ENCODE peak calls at places on chromosomes 6 and 20, in six cellular contexts. C, K, B, G, O and T are unnamed samples.

GRCh38 chr20:44495802-44496481 is 20.3 kb downstream of the TTPAL start:
- DNase-seq in C (no peak), K (no peak), B (peak), G (no peak), O (no peak), T (peak)

GRCh38 chr6:52576392-52577021 is 353 bp downstream of the TRAM2 start:
- DNase-seq in C (no peak), K (peak), B (peak), G (peak), O (peak), T (peak)

GRCh38 chr6:166556336-166556735 is 30.1 kb downstream of the RAMACL start:
- DNase-seq in C (no peak), K (no peak), B (peak), G (no peak), O (no peak), T (no peak)

GRCh38 chr6:49453221-49453620 is 9.8 kb downstream of the MMUT start:
- DNase-seq in C (no peak), K (no peak), B (no peak), G (no peak), O (no peak), T (peak)

GRCh38 chr6:28980797-28981390 is 24.2 kb downstream of the ZNF311 start:
- DNase-seq in C (no peak), K (no peak), B (peak), G (peak), O (peak), T (peak)

GRCh38 chr6:31660224-31660997 is at the start of gene C6orf47:
- DNase-seq in C (peak), K (peak), B (peak), G (peak), O (peak), T (peak)

GRCh38 chr6:132218063-132218696 is 183.1 kb downstream of the MOXD1 start:
- DNase-seq in C (no peak), K (no peak), B (peak), G (no peak), O (no peak), T (peak)

GRCh38 chr6:90611996-90612690 is 25.3 kb upstream of the MAP3K7 start:
- DNase-seq in C (no peak), K (no peak), B (no peak), G (no peak), O (peak), T (no peak)

GRCh38 chr6:163806761-163807499 is 392.4 kb downstream of the QKI start:
- DNase-seq in C (no peak), K (no peak), B (peak), G (no peak), O (peak), T (no peak)

GRCh38 chr20:36462440-36463211 is 78.7 kb upstream of the MYL9 start:
- DNase-seq in C (peak), K (peak), B (peak), G (peak), O (no peak), T (peak)

GRCh38 chr20:32480361-32481199 is 104.6 kb downstream of the NOL4L start:
- DNase-seq in C (no peak), K (no peak), B (peak), G (no peak), O (peak), T (no peak)

GRCh38 chr6:109269953-109270517 is 112.2 kb downstream of the CD164 start:
- DNase-seq in C (no peak), K (no peak), B (no peak), G (no peak), O (no peak), T (no peak)

GRCh38 chr6:86707545-86708120 is 229.7 kb upstream of the HTR1E start:
- DNase-seq in C (no peak), K (no peak), B (no peak), G (no peak), O (no peak), T (no peak)

GRCh38 chr6:157669747-157670216 is 153.3 kb upstream of the SNX9 start:
- DNase-seq in C (peak), K (peak), B (peak), G (peak), O (peak), T (peak)
- H3K27ac ChIP-seq in C (peak), K (peak), B (peak), G (peak), O (no peak), T (peak)

GRCh38 chr6:129446272-129446851 is 263.6 kb downstream of the ARHGAP18 start:
- DNase-seq in C (no peak), K (no peak), B (no peak), G (no peak), O (no peak), T (no peak)

GRCh38 chr6:129444683-129445082 is 265.3 kb downstream of the ARHGAP18 start:
- DNase-seq in C (no peak), K (no peak), B (no peak), G (no peak), O (no peak), T (no peak)

DNA sequence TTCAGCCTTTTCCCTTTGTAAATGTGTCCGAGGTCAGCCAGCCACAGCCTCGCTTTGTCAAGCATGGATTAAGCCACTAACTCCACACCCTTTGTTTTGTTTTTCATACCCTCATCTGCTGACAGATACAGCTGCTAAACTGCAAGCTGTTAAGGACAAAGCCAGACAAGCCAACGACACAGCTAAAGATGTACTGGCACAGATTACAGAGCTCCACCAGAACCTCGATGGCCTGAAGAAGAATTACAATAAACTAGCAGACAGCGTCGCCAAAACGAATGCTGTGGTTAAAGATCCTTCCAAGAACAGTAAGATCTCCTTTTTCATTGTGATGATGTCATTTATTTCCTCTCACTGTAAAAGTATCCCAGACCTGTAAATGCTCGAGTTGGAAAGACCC is 269.3 kb downstream of the ARHGAP18 start:
- DNase-seq in C (no peak), K (no peak), B (peak), G (no peak), O (peak), T (no peak)
- TF ChIP-seq CTCF in C (no peak), K (no peak), B (peak), G (no peak), O (no peak), T (no peak)

GRCh38 chr20:43188861-43189613 is 669 bp downstream of the PTPRT start:
- DNase-seq in C (no peak), K (no peak), B (no peak), G (no peak), O (peak), T (no peak)

GRCh38 chr20:43188234-43188653 is 1.5 kb downstream of the PTPRT start:
- DNase-seq in C (no peak), K (no peak), B (no peak), G (no peak), O (no peak), T (no peak)

GRCh38 chr20:43187476-43188233 is 2.1 kb downstream of the PTPRT start:
- DNase-seq in C (peak), K (peak), B (peak), G (peak), O (peak), T (peak)

GRCh38 chr20:43185901-43186300 is 3.8 kb downstream of the PTPRT start:
- DNase-seq in C (no peak), K (no peak), B (no peak), G (no peak), O (no peak), T (no peak)

DNA sequence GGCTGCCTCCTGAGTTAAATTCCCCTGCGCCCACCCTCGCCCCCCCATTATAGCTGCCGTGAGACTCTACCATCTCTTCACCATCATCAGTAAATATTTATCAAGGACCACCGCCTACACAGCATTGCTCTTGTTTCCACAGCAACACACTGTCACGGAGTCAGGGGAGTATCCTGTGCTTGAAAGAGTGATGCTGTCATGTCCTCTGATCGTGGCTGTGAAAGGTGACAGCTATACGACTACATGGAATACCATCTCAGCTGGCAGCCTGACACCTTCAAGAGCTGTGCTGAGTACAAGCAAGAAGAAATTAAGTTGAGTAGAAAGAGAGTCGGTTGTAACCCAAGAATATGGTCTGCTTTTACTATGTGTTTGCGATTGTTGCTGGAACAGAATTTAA is 3.4 kb downstream of the PTPRT start:
- DNase-seq in C (no peak), K (no peak), B (no peak), G (no peak), O (no peak), T (no peak)
- H3K27ac ChIP-seq in C (no peak), K (no peak), B (no peak), G (no peak), O (no peak), T (no peak)

GRCh38 chr20:19688031-19688806 is 69.8 kb upstream of the RIN2 start:
- DNase-seq in C (peak), K (peak), B (peak), G (peak), O (peak), T (peak)
- TF ChIP-seq CTCF in C (no peak), K (peak), B (peak), G (peak), O (peak), T (peak)

GRCh38 chr6:112252571-112253504 is 1.5 kb downstream of the LAMA4 start:
- DNase-seq in C (no peak), K (no peak), B (peak), G (no peak), O (no peak), T (no peak)
- H3K27ac ChIP-seq in C (peak), K (peak), B (peak), G (peak), O (no peak), T (peak)

GRCh38 chr20:58647162-58647813 is 3.8 kb upstream of the STX16 start:
- DNase-seq in C (no peak), K (no peak), B (no peak), G (no peak), O (no peak), T (no peak)
- TF ChIP-seq CTCF in C (no peak), K (no peak), B (no peak), G (no peak), O (peak), T (no peak)

GRCh38 chr20:8646026-8646425 is 422.9 kb upstream of the PLCB4 start:
- DNase-seq in C (no peak), K (no peak), B (peak), G (no peak), O (no peak), T (peak)
- H3K27ac ChIP-seq in C (no peak), K (no peak), B (peak), G (no peak), O (no peak), T (no peak)

GRCh38 chr6:46486186-46486585 is 5.1 kb downstream of the RCAN2 start:
- DNase-seq in C (no peak), K (no peak), B (no peak), G (no peak), O (no peak), T (no peak)

GRCh38 chr6:46490425-46491200 is 636 bp downstream of the RCAN2 start:
- DNase-seq in C (no peak), K (peak), B (no peak), G (peak), O (peak), T (no peak)

GRCh38 chr6:46491201-46491788 is at the start of gene RCAN2:
- DNase-seq in C (peak), K (peak), B (peak), G (peak), O (peak), T (peak)

GRCh38 chr6:46491789-46492547 is 719 bp upstream of the RCAN2 start:
- DNase-seq in C (peak), K (peak), B (peak), G (peak), O (peak), T (peak)
- TF ChIP-seq CTCF in C (no peak), K (peak), B (peak), G (peak), O (peak), T (peak)

DNA sequence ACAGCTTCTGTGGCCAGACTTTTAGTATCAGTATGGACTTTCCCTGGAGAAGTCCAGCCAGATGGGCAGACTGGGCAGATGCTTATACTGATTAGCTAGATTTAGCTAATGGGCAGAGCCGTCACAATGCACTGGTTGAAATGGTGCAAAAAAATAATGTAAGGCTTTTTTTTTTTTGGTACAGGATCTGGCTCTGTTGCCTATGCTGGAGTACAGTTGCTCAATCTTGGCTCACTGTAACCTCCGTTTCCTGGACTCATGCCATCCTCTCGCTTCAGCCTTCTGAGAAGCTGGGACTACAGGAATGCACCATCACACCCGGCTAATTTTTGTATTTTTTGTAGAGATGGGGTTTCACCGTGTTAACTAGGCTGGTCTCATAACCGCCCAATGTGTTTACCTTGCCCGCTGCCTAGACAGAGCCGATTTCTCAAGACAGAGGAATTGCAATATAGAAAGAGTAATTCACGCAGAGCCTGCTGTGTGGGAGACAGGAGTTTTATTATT is 16.4 kb upstream of the KIFC1 start:
- DNase-seq in C (peak), K (peak), B (peak), G (peak), O (no peak), T (no peak)
- H3K27ac ChIP-seq in C (peak), K (peak), B (peak), G (peak), O (no peak), T (peak)

DNA sequence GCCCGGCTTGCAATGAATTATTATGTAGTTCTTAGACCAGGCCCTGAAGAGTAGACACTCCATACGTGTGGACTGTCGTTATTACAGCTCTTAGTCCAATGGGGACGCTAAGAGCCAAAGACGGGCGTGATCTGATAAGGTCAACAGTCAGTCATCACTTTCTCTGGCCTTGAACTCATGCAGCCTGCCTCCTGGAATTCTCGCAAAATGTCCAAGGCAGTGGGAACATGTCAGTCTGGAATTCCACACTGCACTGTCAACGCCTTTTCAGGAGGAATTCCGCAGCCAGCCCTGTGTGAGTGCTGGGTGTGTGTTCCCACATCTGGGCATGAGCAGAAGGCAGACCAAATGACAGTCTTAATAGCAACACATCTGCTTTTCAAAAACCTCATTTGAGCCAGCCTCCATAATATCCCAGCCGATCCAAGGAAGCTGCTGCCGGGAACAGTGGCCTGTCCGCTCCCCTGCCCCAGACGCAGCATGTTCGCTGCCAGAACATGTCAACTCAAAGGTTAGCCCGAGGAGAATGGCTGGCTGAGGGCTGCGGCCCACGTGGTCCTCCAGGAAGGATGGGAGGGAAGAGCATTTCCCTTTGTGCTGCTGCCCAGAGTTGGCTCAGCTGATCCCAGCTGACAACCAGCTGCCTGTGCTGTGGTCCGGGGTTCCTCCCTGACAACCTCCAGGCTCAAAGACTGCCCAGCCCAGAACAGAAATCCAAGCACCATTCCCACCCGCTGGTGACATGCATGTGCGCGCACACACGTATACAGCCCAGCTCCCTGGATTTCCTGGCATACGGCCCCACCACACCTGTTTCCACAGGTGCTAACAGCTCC is 103.1 kb downstream of the SULF2 start:
- DNase-seq in C (no peak), K (no peak), B (no peak), G (peak), O (no peak), T (no peak)
- TF ChIP-seq CTCF in C (no peak), K (no peak), B (no peak), G (no peak), O (no peak), T (no peak)